ENCODE peak calls at places on chromosomes 16 and 17, in eight cellular contexts. D is GM12878, Z is K562, V is HCT116, F is Panc1, Q is GM23338, O is HepG2, X is upper lobe of left lung. T is an unnamed sample.

GRCh38 chr17:9875441-9875840 is 29.6 kb downstream of the RCVRN start:
- ATAC-seq in O (no peak), Q (peak; percentile 88), Z (no peak), X (peak; percentile 81), V (peak; percentile 59), D (no peak), F (peak; percentile 85), T (peak; percentile 78)

GRCh38 chr17:65360961-65361552 is 200.4 kb downstream of the AXIN2 start:
- ATAC-seq in D (no peak), Z (no peak), F (no peak), Q (no peak), V (no peak), X (no peak), O (no peak), T (no peak)

GRCh38 chr17:77205396-77206124 is 64.8 kb downstream of the SEC14L1 start:
- ATAC-seq in O (no peak), X (no peak), F (no peak), V (no peak), Q (no peak), Z (no peak), D (peak; percentile 94), T (no peak)

GRCh38 chr17:57138956-57139576 is 54.0 kb downstream of the AKAP1 start:
- ATAC-seq in D (no peak), X (no peak), O (no peak), V (no peak), Q (no peak), F (no peak), Z (peak; percentile 55), T (no peak)

GRCh38 chr16:78987676-78988075 is 612.9 kb downstream of the MAF start:
- ATAC-seq in F (no peak), X (no peak), Q (no peak), Z (no peak), V (no peak), D (no peak), O (peak; percentile 14), T (no peak)

GRCh38 chr17:81879121-81879520 is 8.0 kb upstream of the ARHGDIA start:
- ATAC-seq in F (no peak), V (no peak), X (no peak), Z (peak; percentile 28), O (no peak), Q (no peak), D (no peak), T (no peak)

GRCh38 chr17:11928436-11928835 is 68.8 kb downstream of the ZNF18 start:
- ATAC-seq in X (no peak), D (no peak), F (no peak), V (no peak), Q (no peak), O (peak; percentile 93), Z (peak; percentile 83), T (no peak)

GRCh38 chr16:17173134-17173729 is 297.5 kb downstream of the XYLT1 start:
- ATAC-seq in F (no peak), D (no peak), O (peak; percentile 41), X (peak; percentile 84), Q (no peak), Z (no peak), V (no peak), T (peak; percentile 71)

GRCh38 chr16:60945225-60945624 is 1091.0 kb downstream of the CDH8 start:
- ATAC-seq in D (no peak), V (no peak), Z (no peak), F (no peak), Q (peak; percentile 87), X (no peak), O (no peak), T (no peak)

GRCh38 chr17:37848690-37849616 is 75.3 kb upstream of the TBC1D3K start:
- ATAC-seq in D (peak; percentile 90), Q (no peak), Z (peak; percentile 59), O (no peak), F (peak; percentile 30), X (peak; percentile 7), V (peak; percentile 75), T (no peak)

GRCh38 chr16:87713469-87714229 is 52.1 kb downstream of the KLHDC4 start:
- ATAC-seq in V (no peak), Q (no peak), O (no peak), D (peak; percentile 74), X (no peak), F (no peak), Z (no peak), T (no peak)

GRCh38 chr17:44354582-44355309 is 8.9 kb downstream of the FAM171A2 start:
- ATAC-seq in F (no peak), D (peak; percentile 46), X (peak; percentile 41), Q (peak; percentile 72), V (no peak), O (peak; percentile 56), Z (no peak), T (no peak)

GRCh38 chr17:58569216-58569615 is 54.8 kb upstream of the MTMR4 start:
- ATAC-seq in Q (no peak), F (no peak), O (no peak), X (peak; percentile 63), D (no peak), Z (no peak), V (no peak), T (no peak)

GRCh38 chr17:2004435-2004952 is 20.6 kb downstream of the RTN4RL1 start:
- ATAC-seq in Q (no peak), O (peak; percentile 53), D (no peak), F (peak; percentile 39), V (no peak), X (no peak), Z (no peak), T (no peak)

GRCh38 chr16:79947771-79948170 is 347.2 kb upstream of the MAF start:
- ATAC-seq in F (no peak), O (no peak), Q (no peak), X (no peak), V (no peak), Z (no peak), D (no peak), T (no peak)

GRCh38 chr16:5790512-5790911 is 692.9 kb upstream of the EEF2KMT start:
- ATAC-seq in Z (no peak), D (no peak), O (no peak), V (no peak), Q (peak; percentile 77), F (no peak), X (no peak), T (no peak)

GRCh38 chr16:69706256-69706974 is 19.9 kb downstream of the NQO1 start:
- ATAC-seq in F (no peak), D (no peak), Z (peak; percentile 55), Q (no peak), O (no peak), X (peak; percentile 66), V (no peak), T (peak; percentile 80)

DNA sequence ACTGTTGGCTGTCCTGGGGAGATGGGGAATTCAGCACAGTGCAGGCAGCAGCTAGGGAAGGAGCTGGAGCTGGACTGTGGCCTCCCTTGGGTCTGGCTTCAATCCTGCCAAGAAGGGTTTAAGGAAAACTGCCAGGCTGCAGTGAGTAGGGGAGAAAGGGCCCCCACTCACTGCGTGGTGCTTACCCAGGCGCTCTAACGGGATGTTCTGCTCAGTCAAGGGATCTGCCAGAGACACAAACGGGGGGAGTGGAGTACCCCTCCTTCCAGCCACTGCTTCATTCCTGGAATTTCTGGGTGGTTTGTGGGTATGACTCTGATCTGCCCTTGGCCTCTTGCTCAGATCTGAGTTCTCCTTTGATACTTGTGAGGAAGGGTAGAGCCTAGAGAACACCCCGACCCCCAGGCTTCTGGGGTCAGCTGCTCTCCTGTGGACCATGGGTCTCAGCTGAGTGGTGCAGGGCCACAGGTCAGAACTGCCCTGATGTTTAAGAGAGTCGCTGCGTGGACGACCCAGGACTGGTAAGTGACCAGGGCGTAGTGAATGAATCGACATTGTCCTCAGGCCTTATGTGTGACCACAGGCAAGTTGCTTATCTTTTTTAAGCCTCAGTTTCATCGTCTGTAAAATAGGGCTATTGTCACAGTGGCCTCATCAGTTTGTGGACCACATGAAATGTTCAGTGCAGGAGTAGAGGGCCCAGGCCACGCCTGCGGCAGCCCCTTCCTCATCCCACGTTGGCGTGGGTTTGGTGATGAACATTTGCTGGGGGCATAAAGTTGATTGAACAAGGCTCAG is 9.6 kb downstream of the CRISPLD2 start:
- ATAC-seq in O (no peak), Q (no peak), D (no peak), Z (peak; percentile 22), F (peak; percentile 70), X (peak; percentile 25), V (peak; percentile 30), T (peak; percentile 39)
- TF ChIP-seq POLR2AphosphoS5 in O (no peak), Q (no peak), D (no peak), Z (no peak), F (no peak), X (peak; percentile 38), V (no peak), T (peak; percentile 98)

GRCh38 chr17:50256826-50257573 is 17.3 kb upstream of the TMEM92 start:
- ATAC-seq in V (no peak), Z (no peak), F (no peak), X (no peak), O (no peak), D (no peak), Q (no peak), T (no peak)

GRCh38 chr17:50258647-50259483 is 15.4 kb upstream of the TMEM92 start:
- ATAC-seq in O (no peak), Z (no peak), D (no peak), V (no peak), Q (peak; percentile 9), F (no peak), X (peak; percentile 70), T (peak; percentile 46)

GRCh38 chr17:50259484-50260324 is 14.6 kb upstream of the TMEM92 start:
- ATAC-seq in X (peak; percentile 48), F (no peak), O (no peak), D (no peak), Z (no peak), Q (no peak), V (no peak), T (no peak)

GRCh38 chr17:50255766-50256480 is 18.3 kb upstream of the TMEM92 start:
- ATAC-seq in Z (no peak), X (no peak), D (no peak), O (no peak), F (no peak), Q (no peak), V (no peak), T (no peak)

GRCh38 chr17:50257574-50258224 is 16.6 kb upstream of the TMEM92 start:
- ATAC-seq in F (no peak), O (no peak), Q (peak; percentile 56), X (peak; percentile 65), Z (no peak), D (no peak), V (no peak), T (peak; percentile 37)
- TF ChIP-seq CTCF in F (no peak), O (no peak), Q (no peak), X (no peak), Z (no peak), D (no peak), V (no peak), T (no peak)

DNA sequence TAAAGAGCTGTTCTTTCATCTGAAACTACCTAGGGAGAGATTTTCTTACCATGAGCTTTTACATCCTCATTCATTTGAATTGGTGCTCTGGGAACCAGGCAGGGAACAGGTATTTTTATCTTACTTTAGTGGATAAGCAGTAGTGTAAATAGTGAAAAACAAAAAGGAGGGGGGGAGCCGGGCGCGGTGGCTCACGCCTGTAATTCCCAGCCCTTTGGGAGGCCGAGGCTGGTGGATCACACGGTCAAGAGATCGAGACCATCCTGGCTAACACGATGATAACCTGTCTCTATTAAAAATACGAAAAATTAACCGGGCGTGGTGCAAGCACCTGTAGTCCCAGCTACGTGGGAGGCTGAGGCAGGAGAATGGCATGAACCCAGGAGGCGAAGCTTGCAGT is 41.0 kb downstream of the HOXB1 start:
- ATAC-seq in O (no peak), Q (peak; percentile 11), X (no peak), D (no peak), V (no peak), Z (no peak), F (no peak), T (no peak)
- TF ChIP-seq POLR2AphosphoS5 in O (no peak), Q (no peak), X (no peak), D (no peak), V (no peak), Z (no peak), F (no peak), T (no peak)

GRCh38 chr16:53754938-53755910 is 51.3 kb downstream of the FTO start:
- ATAC-seq in F (peak; percentile 27), X (peak; percentile 58), D (no peak), Z (peak; percentile 76), V (no peak), Q (no peak), O (no peak), T (peak; percentile 53)
- TF ChIP-seq CTCF in F (no peak), X (no peak), D (no peak), Z (no peak), V (no peak), Q (no peak), O (no peak), T (no peak)

T was measured in gastroesophageal sphincter.